ENCODE peak calls at places on chromosomes 7 and 10, in seven cellular contexts. T, G, R, S, Q, O and K are unnamed samples.

GRCh38 chr10:5587151-5588079 is 62.7 kb downstream of the CALML3 start:
- DNase-seq in T (no peak), Q (no peak), O (no peak), G (no peak), S (no peak), R (no peak), K (no peak)

GRCh38 chr7:91557789-91558396 is 293.7 kb downstream of the FZD1 start:
- DNase-seq in O (no peak), T (peak; percentile 1), G (no peak), R (no peak), Q (peak; percentile 69), S (peak; percentile 65), K (peak; percentile 99)

GRCh38 chr7:1223196-1224092 is 9.2 kb upstream of the UNCX start:
- DNase-seq in Q (no peak), S (no peak), O (no peak), T (no peak), R (no peak), G (no peak), K (no peak)

GRCh38 chr7:130689683-130690082 is 3.3 kb upstream of the TSGA13 start:
- DNase-seq in T (no peak), S (no peak), R (no peak), O (no peak), G (no peak), Q (no peak), K (no peak)

GRCh38 chr7:135232720-135233119 is 918 bp upstream of the STRA8 start:
- DNase-seq in G (no peak), R (no peak), S (no peak), Q (no peak), O (peak; percentile 79), T (no peak), K (no peak)

GRCh38 chr7:130151591-130152269 is 53.5 kb downstream of the TMEM209 start:
- DNase-seq in Q (no peak), O (no peak), S (peak; percentile 42), G (no peak), R (no peak), T (no peak), K (no peak)

GRCh38 chr10:5762531-5762930 is 50.7 kb downstream of the GDI2 start:
- DNase-seq in Q (no peak), G (no peak), S (peak; percentile 65), R (no peak), T (no peak), O (no peak), K (no peak)

GRCh38 chr7:1109581-1110310 is 21.8 kb downstream of the GPER1 start:
- DNase-seq in O (no peak), S (no peak), R (no peak), G (no peak), Q (no peak), T (no peak), K (no peak)

GRCh38 chr10:70461397-70462348 is 16.9 kb upstream of the PALD1 start:
- DNase-seq in G (peak; percentile 17), R (peak; percentile 27), S (peak; percentile 51), Q (no peak), T (no peak), O (peak; percentile 74), K (peak; percentile 41)

GRCh38 chr10:83274088-83274487 is 865.2 kb upstream of the GHITM start:
- DNase-seq in R (no peak), Q (no peak), G (no peak), O (no peak), T (no peak), S (no peak), K (no peak)

GRCh38 chr10:78913219-78914059 is 155.3 kb upstream of the ZMIZ1 start:
- DNase-seq in R (peak; percentile 80), G (no peak), T (no peak), Q (no peak), O (no peak), S (no peak), K (no peak)

GRCh38 chr7:95420996-95421846 is 13.6 kb downstream of the PON2 start:
- DNase-seq in T (no peak), G (no peak), O (no peak), R (peak; percentile 47), S (peak; percentile 49), Q (no peak), K (no peak)

GRCh38 chr7:13751771-13752170 is 237.7 kb downstream of the ETV1 start:
- DNase-seq in T (no peak), G (no peak), S (no peak), O (no peak), Q (no peak), R (no peak), K (no peak)

GRCh38 chr7:134792968-134793367 is 13.5 kb downstream of the CALD1 start:
- DNase-seq in S (peak; percentile 81), Q (no peak), G (no peak), O (no peak), T (no peak), R (no peak), K (no peak)

GRCh38 chr7:94740490-94740889 is 84.6 kb upstream of the SGCE start:
- DNase-seq in Q (no peak), S (no peak), T (no peak), O (no peak), R (no peak), G (no peak), K (no peak)

GRCh38 chr10:86536294-86536861 is 14.8 kb upstream of the WAPL start:
- DNase-seq in R (no peak), G (no peak), S (no peak), T (no peak), O (no peak), Q (no peak), K (no peak)

GRCh38 chr10:34134602-34135001 is 680.5 kb downstream of the PARD3 start:
- DNase-seq in O (no peak), R (no peak), Q (no peak), S (no peak), T (no peak), G (no peak), K (no peak)